ENCODE peak calls at places on chromosomes 1 and 21, in eight cellular contexts. Y is H1, T is PC-3, C is K562, W is fibroblast of lung, N is mammary epithelial cell, M is A673, P is DND-41. B is an unnamed sample. For H3K4me1, the result is how much of the 10 kb centered on the place peaks cover.

GRCh38 chr21:38352536-38353219 is 95.9 kb downstream of the KCNJ15 start:
- DNase-seq in W (peak), Y (peak), P (no peak), N (peak), M (peak), C (peak), T (peak), B (peak)

GRCh38 chr1:12249181-12249580 is 19.4 kb downstream of the VPS13D start:
- DNase-seq in M (no peak), N (no peak), C (no peak), P (no peak), W (peak), Y (no peak), T (no peak), B (peak)

GRCh38 chr1:40877681-40878080 is 15.5 kb upstream of the CITED4 start:
- DNase-seq in T (peak), Y (no peak), W (peak), C (no peak), M (peak), N (peak), P (no peak), B (peak)

GRCh38 chr1:9149837-9150581 is 21.1 kb upstream of the GPR157 start:
- DNase-seq in N (no peak), Y (no peak), T (no peak), P (no peak), W (peak), M (no peak), C (no peak), B (no peak)

GRCh38 chr1:51714374-51715019 is 97.6 kb downstream of the OSBPL9 start:
- DNase-seq in T (peak), C (no peak), W (no peak), M (no peak), Y (no peak), N (no peak), P (no peak), B (no peak)

GRCh38 chr21:34801519-34802132 is 132.8 kb downstream of the CLIC6 start:
- DNase-seq in W (no peak), C (peak), M (no peak), T (peak), Y (no peak), N (no peak), P (no peak), B (no peak)

GRCh38 chr1:235239821-235240220 is 78.8 kb upstream of the RBM34 start:
- DNase-seq in Y (no peak), M (no peak), W (peak), N (no peak), C (no peak), T (no peak), P (no peak), B (no peak)

GRCh38 chr1:186511761-186512637 is 51.1 kb upstream of the PDC start:
- DNase-seq in W (no peak), C (no peak), M (no peak), P (no peak), T (peak), N (no peak), Y (no peak), B (no peak)

GRCh38 chr1:174407705-174408104 is 40.1 kb upstream of the GPR52 start:
- DNase-seq in N (no peak), W (peak), C (no peak), M (no peak), T (no peak), P (no peak), Y (no peak), B (no peak)

GRCh38 chr1:79507770-79508169 is 501.2 kb upstream of the ADGRL4 start:
- DNase-seq in M (no peak), W (no peak), C (no peak), Y (no peak), T (no peak), N (no peak), P (no peak), B (no peak)

GRCh38 chr1:89822109-89822962 is 1.5 kb downstream of the LRRC8D start:
- DNase-seq in P (peak), C (peak), N (no peak), T (no peak), W (no peak), Y (peak), M (no peak), B (no peak)

GRCh38 chr1:214857716-214858115 is 224.8 kb upstream of the KCNK2 start:
- DNase-seq in T (peak), P (no peak), Y (no peak), N (no peak), C (no peak), W (peak), M (no peak), B (peak)

GRCh38 chr1:160209041-160209655 is 4.0 kb downstream of the PEA15 start:
- DNase-seq in W (peak), N (no peak), Y (no peak), P (no peak), T (no peak), C (no peak), M (no peak), B (no peak)

GRCh38 chr1:225691377-225691776 is 38.5 kb upstream of the ENAH start:
- DNase-seq in C (no peak), T (peak), W (peak), P (no peak), N (peak), Y (no peak), M (no peak), B (peak)

GRCh38 chr1:93845554-93846150 is 33.4 kb downstream of the DNTTIP2 start:
- DNase-seq in M (peak), Y (no peak), N (peak), W (peak), P (peak), T (peak), C (no peak), B (peak)

GRCh38 chr1:7572654-7573152 is 198.4 kb upstream of the VAMP3 start:
- DNase-seq in M (no peak), C (peak), P (no peak), W (no peak), N (peak), T (no peak), Y (no peak), B (no peak)

GRCh38 chr1:230141002-230141648 is 74.1 kb downstream of the GALNT2 start:
- DNase-seq in Y (no peak), C (no peak), W (peak), T (no peak), N (no peak), P (peak), M (no peak), B (peak)

GRCh38 chr1:77473690-77474089 is 191.9 kb downstream of the AK5 start:
- DNase-seq in P (no peak), N (peak), C (no peak), W (peak), T (peak), Y (no peak), M (peak), B (peak)

GRCh38 chr21:41664881-41665765 is 101.7 kb downstream of the RIPK4 start:
- DNase-seq in W (peak), C (no peak), P (no peak), M (no peak), T (peak), Y (no peak), N (no peak), B (peak)

GRCh38 chr1:198541737-198542136 is 1.3 kb upstream of the ATP6V1G3 start:
- DNase-seq in C (no peak), N (no peak), M (no peak), Y (no peak), W (no peak), T (no peak), P (no peak), B (no peak)

GRCh38 chr1:194717334-194717733 is 1530.9 kb upstream of the B3GALT2 start:
- DNase-seq in M (no peak), T (no peak), W (peak), P (no peak), C (no peak), Y (no peak), N (no peak), B (no peak)

GRCh38 chr1:30023300-30024022 is 699.9 kb downstream of the MATN1 start:
- DNase-seq in P (no peak), T (no peak), Y (no peak), W (no peak), N (no peak), M (no peak), C (no peak), B (no peak)

GRCh38 chr1:235601087-235601486 is 48.5 kb downstream of the GNG4 start:
- DNase-seq in N (no peak), P (peak), Y (peak), T (peak), C (peak), M (peak), W (no peak), B (no peak)

GRCh38 chr1:237527761-237528160 is 363.0 kb downstream of the ZP4 start:
- DNase-seq in P (no peak), T (no peak), W (no peak), Y (no peak), C (no peak), M (no peak), N (peak), B (no peak)

GRCh38 chr1:92333668-92334067 is 34.8 kb downstream of the RPAP2 start:
- DNase-seq in Y (no peak), W (no peak), M (no peak), C (no peak), T (no peak), N (no peak), P (no peak), B (no peak)

GRCh38 chr1:168112673-168113305 is 23.9 kb downstream of the GPR161 start:
- DNase-seq in T (peak), Y (no peak), W (peak), C (no peak), P (peak), M (peak), N (peak), B (peak)

GRCh38 chr1:37793773-37794371 is at the start of gene MANEAL:
- DNase-seq in M (peak), P (peak), Y (peak), W (peak), T (peak), C (peak), N (peak), B (peak)

GRCh38 chr1:211577277-211577825 is 1.6 kb downstream of the SLC30A1 start:
- DNase-seq in T (peak), C (no peak), N (no peak), P (no peak), M (peak), W (no peak), Y (no peak), B (no peak)
- H3K4me1 ChIP-seq in T (under half), C (under half), N (under half), P (under half), M (under half), W (under half), Y (under half), B (under half)

GRCh38 chr1:161531986-161532875 is 7.9 kb downstream of the HSPA6 start:
- DNase-seq in P (no peak), C (peak), Y (no peak), W (no peak), M (no peak), T (no peak), N (no peak), B (no peak)
- TF ChIP-seq EZH2 in P (no peak), C (no peak), Y (no peak), W (no peak), M (no peak), T (no peak), N (no peak), B (no peak)

GRCh38 chr1:67748147-67748546 is 63.1 kb downstream of the GADD45A start:
- DNase-seq in Y (no peak), N (no peak), C (no peak), M (no peak), W (no peak), P (no peak), T (no peak), B (no peak)
- H3K4me1 ChIP-seq in Y (under half), N (half or more), C (under half), M (half or more), W (under half), P (under half), T (half or more), B (half or more)

GRCh38 chr1:205044745-205045144 is 1.7 kb downstream of the CNTN2 start:
- DNase-seq in C (no peak), W (no peak), M (no peak), N (no peak), P (no peak), Y (peak), T (no peak), B (no peak)
- TF ChIP-seq EZH2 in C (no peak), W (no peak), M (no peak), N (no peak), P (no peak), Y (no peak), T (no peak), B (no peak)

B was measured in astrocyte.